ENCODE peak calls at places on chromosomes 7 and 10, in four cellular contexts. E is neuronal stem cell, H is H9, K is IMR-90. N is an unnamed sample.

GRCh38 chr7:117674617-117675016 is 194.8 kb downstream of the CFTR start:
- DNase-seq in E (no peak), H (peak; percentile 41), K (no peak), N (no peak)

GRCh38 chr7:45311597-45311996 is 154.0 kb downstream of the RAMP3 start:
- DNase-seq in E (no peak), H (no peak), K (no peak), N (no peak)

GRCh38 chr10:35546824-35547225 is 58.3 kb upstream of the GJD4 start:
- DNase-seq in E (no peak), H (no peak), K (peak; percentile 61), N (peak; percentile 84)

GRCh38 chr10:109770000-109770399 is 153.3 kb downstream of the XPNPEP1 start:
- DNase-seq in E (no peak), H (no peak), K (no peak), N (no peak)

GRCh38 chr10:79396587-79396986 is 48.8 kb downstream of the ZCCHC24 start:
- DNase-seq in E (no peak), H (no peak), K (no peak), N (no peak)

GRCh38 chr7:50531928-50532327 is 33.3 kb downstream of the DDC start:
- DNase-seq in E (no peak), H (no peak), K (peak; percentile 45), N (no peak)

GRCh38 chr7:128389085-128389814 is 20.5 kb downstream of the IMPDH1 start:
- DNase-seq in E (peak; percentile 61), H (peak; percentile 55), K (no peak), N (no peak)

GRCh38 chr10:70499829-70500167 is 21.2 kb downstream of the PALD1 start:
- DNase-seq in E (no peak), H (no peak), K (no peak), N (no peak)

GRCh38 chr10:55311823-55312431 is 510.9 kb upstream of the PCDH15 start:
- DNase-seq in E (no peak), H (no peak), K (no peak), N (no peak)

GRCh38 chr10:96387151-96387550 is 28.3 kb upstream of the OPALIN start:
- DNase-seq in E (no peak), H (no peak), K (peak; percentile 7), N (peak; percentile 62)

GRCh38 chr7:94276797-94277196 is 117.9 kb upstream of the COL1A2 start:
- DNase-seq in E (no peak), H (no peak), K (peak; percentile 59), N (peak; percentile 48)

GRCh38 chr7:149209518-149210269 is 14.3 kb downstream of the ZNF282 start:
- DNase-seq in E (peak; percentile 23), H (peak; percentile 80), K (peak; percentile 55), N (peak; percentile 59)

GRCh38 chr10:43396061-43396927 is 12.7 kb downstream of the HNRNPF start:
- DNase-seq in E (peak; percentile 68), H (peak; percentile 78), K (peak; percentile 58), N (peak; percentile 30)

GRCh38 chr10:6200588-6201510 is 1.9 kb upstream of the PFKFB3 start:
- DNase-seq in E (peak; percentile 24), H (peak; percentile 41), K (peak; percentile 35), N (no peak)

GRCh38 chr7:93883078-93883916 is 7.3 kb downstream of the TFPI2 start:
- DNase-seq in E (no peak), H (no peak), K (no peak), N (no peak)

GRCh38 chr7:143256932-143257331 is 6.3 kb upstream of the GSTK1 start:
- DNase-seq in E (no peak), H (no peak), K (no peak), N (no peak)

GRCh38 chr7:156652886-156653568 is 12.5 kb downstream of the RNF32 start:
- DNase-seq in E (no peak), H (no peak), K (peak; percentile 62), N (no peak)

GRCh38 chr10:51896849-51897248 is 197.5 kb upstream of the CSTF2T start:
- DNase-seq in E (no peak), H (no peak), K (peak; percentile 82), N (no peak)

GRCh38 chr10:51897560-51897959 is 198.2 kb upstream of the CSTF2T start:
- DNase-seq in E (no peak), H (no peak), K (no peak), N (no peak)

GRCh38 chr10:51892965-51893658 is 193.7 kb upstream of the CSTF2T start:
- DNase-seq in E (peak; percentile 48), H (peak; percentile 46), K (peak; percentile 6), N (peak; percentile 21)

GRCh38 chr10:51894752-51895151 is 195.4 kb upstream of the CSTF2T start:
- DNase-seq in E (no peak), H (no peak), K (peak; percentile 73), N (no peak)

DNA sequence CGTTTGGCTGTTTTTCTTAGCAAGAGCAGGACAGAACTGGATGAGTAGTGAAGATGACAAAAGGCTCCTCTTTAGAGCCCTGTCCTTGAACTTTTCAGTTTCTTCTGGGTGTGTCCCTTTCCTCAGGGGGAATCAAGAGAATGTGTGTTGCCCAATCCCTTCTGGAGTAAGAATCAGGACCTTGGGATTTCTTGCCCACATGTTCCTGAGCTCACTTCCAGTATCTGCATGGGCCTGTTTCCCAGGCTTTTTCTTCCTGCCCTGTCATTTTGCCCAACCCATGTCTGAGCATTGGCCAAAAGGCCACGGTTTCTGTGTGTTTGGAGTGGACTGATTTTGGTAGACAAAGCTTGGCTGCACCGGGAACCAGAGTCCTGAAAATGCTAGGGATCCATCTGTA is 195.8 kb upstream of the CSTF2T start:
- DNase-seq in E (no peak), H (no peak), K (peak; percentile 65), N (peak; percentile 87)
- H3K27ac ChIP-seq in E (no peak overlapping the region), H (no peak overlapping the region), K (no peak overlapping the region), N (no peak overlapping the region)

DNA sequence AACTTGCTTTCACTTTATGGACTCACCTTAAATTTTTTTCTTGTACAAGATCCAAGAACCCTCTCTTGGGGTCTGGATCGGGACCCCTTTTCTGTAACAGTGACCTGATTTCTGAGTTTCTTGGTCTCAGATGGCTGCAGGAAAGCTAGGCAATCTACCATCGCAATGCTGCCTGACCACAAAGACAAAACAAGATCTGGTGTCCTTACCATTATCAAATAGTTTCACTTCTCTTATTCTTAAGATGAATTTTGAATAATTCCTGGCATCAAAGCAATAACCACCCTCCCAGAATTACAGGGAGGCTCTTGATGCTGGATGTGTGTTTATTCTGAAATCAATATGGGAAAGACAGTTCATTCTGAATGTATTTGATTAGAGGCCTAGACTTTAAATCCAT is 77.4 kb upstream of the FRMD4A start:
- DNase-seq in E (no peak), H (no peak), K (no peak), N (no peak)
- H3K4ac ChIP-seq in E (no peak overlapping the region), H (no peak overlapping the region), K (peak overlapping the region; percentile 86), N (peak overlapping the region; percentile 42)

GRCh38 chr10:71850745-71851629 is at the start of gene PSAP:
- DNase-seq in E (peak; percentile 97), H (peak; percentile 98), K (peak; percentile 97), N (peak; percentile 99)
- H3K14ac ChIP-seq in E (no peak within 1 kb of the TSS), H (peak within 1 kb of the TSS; percentile 83), K (peak within 1 kb of the TSS; percentile 96), N (peak within 1 kb of the TSS; percentile 98)

DNA sequence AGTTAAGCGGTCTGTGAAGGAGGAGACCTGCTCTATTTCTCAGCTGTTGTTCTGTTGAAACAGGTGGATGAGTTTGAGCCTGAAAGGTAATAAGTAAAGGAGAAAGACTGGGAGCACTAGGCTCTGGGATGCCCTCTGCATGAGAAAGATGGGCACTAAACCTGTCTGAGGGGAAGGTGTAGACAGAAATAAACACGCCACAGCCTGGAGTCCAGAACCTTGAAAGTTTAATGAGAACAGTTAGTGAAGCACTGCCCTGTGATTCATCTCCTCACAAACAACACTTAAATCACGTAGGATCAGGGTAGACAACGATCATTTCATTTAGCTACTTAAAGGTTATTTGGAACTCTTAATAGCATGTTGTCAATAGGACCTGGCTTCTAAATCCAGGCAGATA is 193.1 kb downstream of the PHTF2 start:
- DNase-seq in E (no peak), H (no peak), K (no peak), N (no peak)
- H3K27ac ChIP-seq in E (no peak overlapping the region), H (no peak overlapping the region), K (no peak overlapping the region), N (no peak overlapping the region)

GRCh38 chr10:131905279-131905595 is 4.4 kb downstream of the PPP2R2D start:
- DNase-seq in E (no peak), H (no peak), K (no peak), N (no peak)

GRCh38 chr10:131908151-131908550 is 7.3 kb downstream of the PPP2R2D start:
- DNase-seq in E (no peak), H (no peak), K (no peak), N (no peak)

GRCh38 chr10:131906269-131906639 is 5.4 kb downstream of the PPP2R2D start:
- DNase-seq in E (no peak), H (no peak), K (no peak), N (no peak)

GRCh38 chr10:131907679-131908078 is 6.9 kb downstream of the PPP2R2D start:
- DNase-seq in E (no peak), H (no peak), K (no peak), N (no peak)

DNA sequence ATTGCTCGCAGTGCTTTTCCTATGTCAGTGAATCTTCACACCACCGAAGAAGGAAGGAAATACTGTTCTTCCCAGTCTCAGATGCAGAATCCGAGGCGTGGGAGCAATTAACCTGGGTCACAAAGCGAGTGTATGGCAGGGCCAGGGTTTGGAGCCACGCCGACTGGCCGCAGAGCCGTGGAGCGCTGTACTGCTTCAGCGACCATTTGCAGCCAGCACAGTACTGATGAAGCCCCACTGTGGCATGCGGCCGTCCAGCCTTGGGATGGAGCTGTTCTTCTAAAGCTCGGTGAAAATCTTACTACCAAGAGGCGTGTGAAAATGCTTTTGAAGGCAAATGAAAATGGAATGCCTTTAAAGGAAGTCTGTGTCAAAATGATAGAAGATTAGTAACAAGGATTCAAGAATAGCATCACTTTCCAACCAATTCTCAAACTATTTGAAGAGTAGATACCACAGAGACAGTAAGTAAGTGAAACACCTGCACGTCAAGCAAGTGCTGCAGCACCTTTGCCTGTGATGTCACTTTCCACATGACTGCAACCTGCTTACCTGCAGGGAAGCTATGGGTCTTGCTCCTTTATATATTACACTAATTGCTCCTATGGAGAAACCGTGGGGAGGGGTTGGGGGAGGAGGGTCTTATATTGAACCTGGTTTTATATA is 4.9 kb downstream of the PPP2R2D start:
- DNase-seq in E (no peak), H (no peak), K (no peak), N (no peak)
- H3K4ac ChIP-seq in E (no peak overlapping the region), H (no peak overlapping the region), K (no peak overlapping the region), N (peak overlapping the region; percentile 85)

DNA sequence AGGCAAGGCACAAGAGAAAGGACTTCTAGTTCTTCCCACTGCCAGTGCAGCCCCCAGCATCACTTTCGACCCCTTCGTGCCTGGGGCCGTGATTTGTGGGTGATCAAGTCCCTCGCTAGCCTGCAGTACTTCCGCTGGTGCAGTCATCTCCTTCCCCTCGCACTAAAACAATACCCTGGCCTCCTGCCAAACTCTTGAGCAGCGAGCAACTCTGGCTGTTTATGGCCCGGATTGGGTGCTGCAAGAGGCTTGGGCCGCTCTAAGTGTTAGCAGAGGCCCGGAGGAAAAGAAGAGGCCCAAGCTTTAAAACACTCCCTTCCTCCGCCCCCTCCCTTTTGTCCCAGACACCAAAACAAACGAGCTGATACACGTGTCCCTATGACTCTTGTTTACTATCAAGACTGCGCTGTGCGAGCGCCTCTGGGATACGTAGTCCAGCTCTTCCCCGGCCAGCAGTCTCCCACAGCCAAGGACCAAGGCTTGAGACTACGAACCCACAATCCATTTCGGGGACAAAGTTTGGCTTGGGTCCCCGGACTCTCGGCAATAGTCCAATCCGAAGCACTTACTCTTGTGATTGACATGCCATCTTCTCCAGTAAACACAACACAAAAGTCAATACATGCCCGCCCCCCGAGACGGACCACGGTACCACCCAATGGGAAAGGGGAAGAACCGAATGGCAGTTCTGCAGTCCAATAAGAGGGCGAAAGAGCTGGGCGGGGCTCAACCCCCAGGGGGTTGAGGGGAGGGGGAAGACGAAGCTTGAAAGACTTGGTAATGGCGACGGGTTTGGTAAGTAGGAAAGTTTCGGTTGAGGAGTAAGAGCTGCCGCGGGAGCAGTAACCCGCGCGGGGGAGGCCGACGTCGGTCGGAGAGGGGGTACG is at the start of gene HBP1:
- DNase-seq in E (peak; percentile 100), H (peak; percentile 100), K (peak; percentile 100), N (peak; percentile 100)
- H3K14ac ChIP-seq in E (peak within 1 kb of the TSS; percentile 33), H (peak within 1 kb of the TSS; percentile 94), K (peak within 1 kb of the TSS; percentile 68), N (peak within 1 kb of the TSS; percentile 84)

N was measured in trophoblast cell.